ENCODE peak calls at places on chromosomes 3 and 15, in nine cellular contexts. K is fibroblast of mammary gland; U is T-helper 9 cell; J is central memory CD4-positive, alpha-beta T cell; M is stimulated activated CD4-positive, alpha-beta T cell treated with anti-CD3 and anti-CD28 coated beads, TNF-alpha, amount 100 ng/mL, for 4 hours; Q is Peyer's patch; V is kidney epithelial cell; Z is progenitor cell of endocrine pancreas; N is stimulated activated CD8-positive, alpha-beta memory T cell treated with anti-CD3 and anti-CD28 coated beads, Interleukin-15, amount 100 ng/mL, for 1 hour. I is an unnamed sample.
A peak's percentile ranks its signal among the peaks of the same experiment; 100 is the strongest.

GRCh38 chr15:101532865-101533264 is 43.4 kb upstream of the PCSK6 start:
- DNase-seq in K (no peak), U (no peak), J (no peak), M (no peak), Q (no peak), V (no peak), Z (no peak), N (no peak), I (no peak)

GRCh38 chr3:52280046-52280445 is 1.6 kb upstream of the WDR82 start:
- DNase-seq in K (peak; percentile 35), U (no peak), J (no peak), M (no peak), Q (no peak), V (no peak), Z (no peak), N (no peak), I (no peak)

GRCh38 chr3:160112996-160113395 is 112.2 kb upstream of the C3orf80 start:
- DNase-seq in K (no peak), U (no peak), J (no peak), M (no peak), Q (no peak), V (no peak), Z (no peak), N (no peak), I (no peak)

GRCh38 chr3:47850062-47850802 is 47.3 kb downstream of the DHX30 start:
- DNase-seq in K (peak; percentile 43), U (no peak), J (no peak), M (no peak), Q (no peak), V (no peak), Z (no peak), N (no peak), I (no peak)

GRCh38 chr15:43081283-43081682 is 24.6 kb downstream of the UBR1 start:
- DNase-seq in K (no peak), U (no peak), J (no peak), M (no peak), Q (no peak), V (no peak), Z (no peak), N (no peak), I (no peak)

GRCh38 chr3:170344971-170345370 is 12.5 kb upstream of the SKIL start:
- DNase-seq in K (no peak), U (no peak), J (no peak), M (no peak), Q (no peak), V (no peak), Z (no peak), N (no peak), I (no peak)

GRCh38 chr15:25181290-25182097 is 226.7 kb downstream of the SNRPN start:
- DNase-seq in K (no peak), U (no peak), J (no peak), M (no peak), Q (peak; percentile 34), V (no peak), Z (peak; percentile 3), N (no peak), I (no peak)

GRCh38 chr3:107284570-107284969 is 92.7 kb upstream of the CCDC54 start:
- DNase-seq in K (peak; percentile 43), U (no peak), J (no peak), M (no peak), Q (no peak), V (no peak), Z (no peak), N (no peak), I (no peak)

GRCh38 chr15:56817690-56818089 is 84.4 kb upstream of the ZNF280D start:
- DNase-seq in K (no peak), U (no peak), J (no peak), M (no peak), Q (no peak), V (no peak), Z (no peak), N (no peak), I (no peak)

GRCh38 chr3:117587416-117587815 is 877.8 kb downstream of the TUSC7 start:
- DNase-seq in K (no peak), U (no peak), J (no peak), M (no peak), Q (no peak), V (no peak), Z (no peak), N (no peak), I (no peak)

GRCh38 chr3:63914312-63914711 is 2.1 kb upstream of the SCAANT1 start:
- DNase-seq in K (peak; percentile 44), U (no peak), J (no peak), M (no peak), Q (no peak), V (no peak), Z (no peak), N (no peak), I (no peak)

GRCh38 chr3:4474683-4475490 is 7.8 kb upstream of the SUMF1 start:
- DNase-seq in K (peak; percentile 91), U (no peak), J (no peak), M (no peak), Q (no peak), V (peak; percentile 67), Z (no peak), N (no peak), I (peak; percentile 68)

GRCh38 chr15:90400759-90401314 is 12.8 kb downstream of the IQGAP1 start:
- DNase-seq in K (peak; percentile 94), U (peak; percentile 42), J (peak; percentile 87), M (no peak), Q (no peak), V (peak; percentile 97), Z (peak; percentile 25), N (peak; percentile 36), I (peak; percentile 93)

GRCh38 chr3:126353694-126354321 is 3.4 kb downstream of the KLF15 start:
- DNase-seq in K (no peak), U (no peak), J (no peak), M (no peak), Q (peak; percentile 39), V (no peak), Z (no peak), N (no peak), I (no peak)

GRCh38 chr3:148873270-148873927 is 8.3 kb downstream of the CPA3 start:
- DNase-seq in K (no peak), U (no peak), J (no peak), M (no peak), Q (no peak), V (no peak), Z (no peak), N (no peak), I (no peak)

GRCh38 chr3:55485208-55485791 is 1.8 kb downstream of the WNT5A start:
- DNase-seq in K (peak; percentile 85), U (no peak), J (no peak), M (no peak), Q (peak; percentile 80), V (no peak), Z (peak; percentile 69), N (no peak), I (no peak)

GRCh38 chr3:126523745-126524428 is at the start of gene CHST13:
- DNase-seq in K (peak; percentile 29), U (no peak), J (no peak), M (no peak), Q (peak; percentile 88), V (no peak), Z (no peak), N (no peak), I (no peak)

GRCh38 chr3:114428173-114428606 is 134.4 kb downstream of the TIGIT start:
- DNase-seq in K (no peak), U (no peak), J (no peak), M (no peak), Q (no peak), V (no peak), Z (no peak), N (no peak), I (no peak)

GRCh38 chr15:66936115-66936863 is 129.1 kb upstream of the SMAD3 start:
- DNase-seq in K (peak; percentile 87), U (no peak), J (no peak), M (no peak), Q (no peak), V (no peak), Z (no peak), N (no peak), I (no peak)

GRCh38 chr15:74626336-74626735 is 10.7 kb downstream of the CLK3 start:
- DNase-seq in K (no peak), U (no peak), J (no peak), M (no peak), Q (no peak), V (no peak), Z (no peak), N (no peak), I (no peak)

GRCh38 chr3:78580691-78581090 is 1187.1 kb downstream of the ROBO1 start:
- DNase-seq in K (peak; percentile 3), U (no peak), J (no peak), M (no peak), Q (no peak), V (no peak), Z (no peak), N (no peak), I (no peak)

GRCh38 chr3:72590732-72591192 is 257.5 kb downstream of the SHQ1 start:
- DNase-seq in K (no peak), U (no peak), J (no peak), M (no peak), Q (no peak), V (no peak), Z (no peak), N (no peak), I (no peak)

GRCh38 chr3:42751609-42752008 is 21.4 kb downstream of the CCDC13 start:
- DNase-seq in K (no peak), U (no peak), J (no peak), M (no peak), Q (no peak), V (no peak), Z (no peak), N (no peak), I (no peak)

GRCh38 chr3:191774485-191774884 is 313.5 kb downstream of the PYDC2 start:
- DNase-seq in K (peak; percentile 93), U (no peak), J (no peak), M (no peak), Q (no peak), V (peak; percentile 9), Z (no peak), N (no peak), I (peak; percentile 22)